ENCODE peak calls at places on chromosomes 2 and 18, in seven cellular contexts. U is HCT116, Z is K562, J is SK-N-SH, M is H1, E is HepG2, L is GM12878. Q is an unnamed sample.

GRCh38 chr18:36652503-36652902 is 176.3 kb downstream of the TPGS2 start:
- DNase-seq in E (no peak), U (no peak), L (no peak), J (no peak), Z (no peak), M (no peak), Q (no peak)

GRCh38 chr2:133442393-133442792 is 125.9 kb downstream of the NCKAP5 start:
- DNase-seq in L (no peak), Z (no peak), M (no peak), J (no peak), U (no peak), E (no peak), Q (no peak)

GRCh38 chr2:55168221-55169154 is 63.6 kb downstream of the CLHC1 start:
- DNase-seq in M (no peak), U (peak), L (no peak), Z (no peak), J (peak), E (peak), Q (no peak)

GRCh38 chr18:73945130-73945792 is 202.4 kb downstream of the FBXO15 start:
- DNase-seq in E (no peak), Z (no peak), M (no peak), J (no peak), U (no peak), L (no peak), Q (no peak)

GRCh38 chr2:241762321-241762932 is 14.2 kb upstream of the GAL3ST2 start:
- DNase-seq in L (no peak), U (no peak), Z (no peak), E (no peak), M (peak), J (peak), Q (peak)

GRCh38 chr18:35457140-35457704 is 40.5 kb downstream of the INO80C start:
- DNase-seq in L (no peak), J (no peak), Z (no peak), M (no peak), E (no peak), U (no peak), Q (no peak)

GRCh38 chr2:60741588-60741987 is 14.5 kb upstream of the PAPOLG start:
- DNase-seq in Z (no peak), J (no peak), M (no peak), E (no peak), L (no peak), U (no peak), Q (no peak)

GRCh38 chr2:119010336-119010735 is 68.3 kb downstream of the MARCO start:
- DNase-seq in M (no peak), J (no peak), E (no peak), L (no peak), U (no peak), Z (no peak), Q (no peak)

GRCh38 chr2:110860620-110861019 is 128.2 kb downstream of the ACOXL start:
- DNase-seq in J (no peak), E (no peak), M (no peak), L (no peak), U (no peak), Z (no peak), Q (no peak)

GRCh38 chr2:64262068-64262467 is 117.8 kb upstream of the PELI1 start:
- DNase-seq in Z (no peak), L (no peak), U (no peak), M (peak), E (peak), J (no peak), Q (no peak)

GRCh38 chr2:72142743-72143440 is 4.8 kb downstream of the CYP26B1 start:
- DNase-seq in M (no peak), L (no peak), J (peak), E (no peak), Z (no peak), U (no peak), Q (no peak)

GRCh38 chr18:48862678-48863270 is 88.0 kb downstream of the SMAD7 start:
- DNase-seq in U (no peak), L (no peak), E (no peak), Z (no peak), J (no peak), M (no peak), Q (no peak)

GRCh38 chr18:45106331-45106774 is 425.7 kb downstream of the SETBP1 start:
- DNase-seq in L (peak), Z (no peak), U (no peak), J (no peak), E (no peak), M (no peak), Q (no peak)

GRCh38 chr18:74804677-74805076 is 207.0 kb downstream of the ZNF407 start:
- DNase-seq in L (no peak), J (peak), U (no peak), M (no peak), Z (no peak), E (no peak), Q (no peak)

GRCh38 chr2:111705711-111706323 is 178.2 kb downstream of the ANAPC1 start:
- DNase-seq in L (peak), M (peak), Z (no peak), U (peak), E (peak), J (no peak), Q (no peak)

GRCh38 chr2:23658466-23658942 is 268.4 kb downstream of the ATAD2B start:
- DNase-seq in Z (no peak), L (no peak), J (no peak), U (no peak), E (peak), M (no peak), Q (no peak)

GRCh38 chr18:23719634-23720201 is 30.5 kb downstream of the LAMA3 start:
- DNase-seq in E (peak), U (peak), L (no peak), Z (peak), M (no peak), J (no peak), Q (peak)

GRCh38 chr2:58289029-58289428 is 47.9 kb upstream of the FANCL start:
- DNase-seq in E (no peak), U (no peak), M (no peak), J (no peak), Z (no peak), L (no peak), Q (no peak)

GRCh38 chr2:50649626-50650397 is 382.1 kb downstream of the NRXN1 start:
- DNase-seq in Z (no peak), M (no peak), J (no peak), U (no peak), E (no peak), L (no peak), Q (no peak)

GRCh38 chr2:173830169-173830568 is 135.0 kb downstream of the SP3 start:
- DNase-seq in Z (no peak), U (no peak), J (no peak), L (no peak), E (no peak), M (no peak), Q (no peak)

GRCh38 chr2:73700661-73701447 is 36.3 kb downstream of the TPRKB start:
- DNase-seq in M (no peak), U (no peak), J (no peak), Z (peak), E (no peak), L (no peak), Q (no peak)

GRCh38 chr2:12074126-12074883 is 327.9 kb downstream of the LPIN1 start:
- DNase-seq in U (no peak), Z (peak), L (peak), M (no peak), J (peak), E (no peak), Q (no peak)

GRCh38 chr18:76461692-76462325 is 33.2 kb downstream of the ZNF516 start:
- DNase-seq in J (no peak), U (no peak), L (no peak), Z (no peak), E (no peak), M (no peak), Q (no peak)

GRCh38 chr2:240436626-240437180 is 1.2 kb downstream of the GPC1 start:
- DNase-seq in L (no peak), Z (no peak), U (no peak), M (peak), J (no peak), E (no peak), Q (no peak)

GRCh38 chr2:69143726-69144360 is 130.9 kb downstream of the ANTXR1 start:
- DNase-seq in L (no peak), U (no peak), J (no peak), E (no peak), Z (no peak), M (no peak), Q (peak)

GRCh38 chr18:48216639-48217280 is 192.4 kb downstream of the ZBTB7C start:
- DNase-seq in U (no peak), Z (no peak), J (no peak), M (no peak), E (no peak), L (no peak), Q (no peak)

GRCh38 chr18:49464718-49465598 is 4.5 kb upstream of the DYM start:
- DNase-seq in J (no peak), L (no peak), E (no peak), Z (no peak), M (peak), U (no peak), Q (no peak)

GRCh38 chr2:238440331-238440730 is 13.6 kb downstream of the ASB1 start:
- DNase-seq in L (no peak), M (no peak), J (no peak), E (no peak), U (no peak), Z (no peak), Q (no peak)

GRCh38 chr2:135052997-135053474 is 944 bp downstream of the RAB3GAP1 start:
- DNase-seq in J (no peak), L (no peak), E (no peak), U (no peak), M (no peak), Z (no peak), Q (no peak)

GRCh38 chr2:20925265-20925889 is 102.5 kb upstream of the LDAH start:
- DNase-seq in U (no peak), L (no peak), J (no peak), Z (peak), E (no peak), M (peak), Q (peak)

GRCh38 chr2:64625352-64626145 is 28.2 kb downstream of the SERTAD2 start:
- DNase-seq in J (peak), E (no peak), U (no peak), L (no peak), M (peak), Z (no peak), Q (no peak)

GRCh38 chr2:160574472-160575140 is 81.0 kb upstream of the RBMS1 start:
- DNase-seq in U (no peak), J (no peak), L (no peak), M (no peak), E (no peak), Z (no peak), Q (no peak)

GRCh38 chr2:34102359-34102758 is 503.3 kb upstream of the FAM98A start:
- DNase-seq in E (no peak), L (no peak), U (no peak), Z (no peak), J (no peak), M (no peak), Q (no peak)

GRCh38 chr2:177828546-177828945 is 244.0 kb downstream of the PDE11A start:
- DNase-seq in M (no peak), Z (no peak), U (no peak), E (no peak), J (no peak), L (no peak), Q (no peak)

GRCh38 chr2:202406445-202406967 is 30.4 kb downstream of the BMPR2 start:
- DNase-seq in E (no peak), J (no peak), U (no peak), M (no peak), L (no peak), Z (no peak), Q (no peak)
- TF ChIP-seq JUND in E (no peak), J (no peak), U (no peak), M (no peak), L (no peak), Z (no peak), Q (no peak)

DNA sequence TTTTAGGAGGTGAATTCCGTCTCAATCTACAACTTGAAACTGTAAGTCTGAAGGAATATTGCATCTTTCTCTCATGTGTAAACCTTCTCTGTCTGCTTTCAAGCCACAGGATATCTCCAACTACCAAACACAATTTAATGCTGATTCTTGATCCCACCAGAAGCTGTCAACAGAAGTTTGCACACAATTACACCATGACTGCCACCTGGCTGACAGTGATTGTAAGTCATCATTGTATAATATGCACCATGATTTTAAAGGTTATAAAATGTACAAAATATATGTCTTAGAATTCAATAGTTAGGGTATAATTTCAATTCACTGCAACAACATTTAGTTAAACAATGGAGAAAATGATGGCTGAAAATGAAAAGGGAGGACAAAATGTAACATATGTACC is 18.4 kb downstream of the PREPL start:
- DNase-seq in L (no peak), J (peak), Z (no peak), U (no peak), M (no peak), E (peak), Q (no peak)
- TF ChIP-seq JUND in L (no peak), J (no peak), Z (no peak), U (no peak), M (no peak), E (no peak), Q (no peak)

DNA sequence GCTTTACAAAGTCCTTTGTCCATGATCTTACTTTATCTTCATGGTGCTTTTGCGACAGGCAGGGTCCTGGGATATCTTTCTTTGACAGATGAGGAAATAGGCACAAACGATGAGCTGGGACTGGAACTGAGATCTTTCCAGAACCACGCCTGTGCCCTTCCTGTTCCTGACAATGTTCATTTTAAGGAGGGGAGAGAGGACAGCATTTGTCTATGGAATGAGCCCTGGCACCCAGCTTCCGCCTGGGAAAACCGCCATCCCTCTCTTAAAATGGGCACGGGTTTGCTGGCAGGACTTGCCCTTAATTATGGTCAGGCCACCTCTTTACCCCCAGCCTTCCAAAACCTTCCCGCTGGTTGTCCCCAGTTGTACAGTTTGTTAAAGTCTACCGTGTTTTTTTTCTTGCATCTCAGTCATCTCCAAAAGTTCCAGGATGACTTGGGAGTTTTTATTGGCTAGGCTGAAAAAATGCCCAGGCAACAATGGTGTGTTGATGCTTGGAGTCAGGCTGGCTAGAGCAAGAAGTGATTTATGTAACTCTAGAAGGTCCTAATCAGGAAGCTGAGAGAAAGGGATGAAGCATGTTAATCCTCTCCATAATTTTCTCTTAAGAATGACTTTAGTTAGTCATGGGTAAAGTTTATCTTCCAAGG is 264.9 kb upstream of the EPAS1 start:
- DNase-seq in M (no peak), Z (no peak), U (no peak), J (no peak), E (no peak), L (no peak), Q (no peak)
- TF ChIP-seq JUND in M (no peak), Z (no peak), U (no peak), J (no peak), E (no peak), L (no peak), Q (no peak)

DNA sequence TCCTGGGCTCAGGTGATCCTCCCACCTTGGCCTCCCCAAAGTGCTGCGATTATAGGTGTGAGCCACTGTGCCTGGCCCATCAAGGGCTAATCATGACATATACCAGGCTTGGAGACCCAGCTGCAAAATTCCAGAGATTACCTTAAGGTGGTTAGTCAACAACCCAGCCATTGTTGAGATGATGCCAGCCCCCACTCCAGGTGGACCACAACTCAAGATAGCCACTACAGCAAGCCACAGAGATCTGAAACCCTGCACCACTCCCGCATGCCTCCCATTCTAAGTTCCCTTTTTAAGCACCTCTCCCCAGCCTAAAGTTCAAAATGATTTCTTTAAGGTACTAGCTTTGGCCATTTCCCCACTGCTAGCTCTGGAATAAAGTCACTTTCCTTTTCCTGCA is 4.6 kb upstream of the CLK1 start:
- DNase-seq in L (no peak), Z (no peak), J (no peak), U (no peak), E (no peak), M (no peak), Q (no peak)
- TF ChIP-seq JUND in L (no peak), Z (no peak), J (no peak), U (no peak), E (no peak), M (no peak), Q (no peak)

DNA sequence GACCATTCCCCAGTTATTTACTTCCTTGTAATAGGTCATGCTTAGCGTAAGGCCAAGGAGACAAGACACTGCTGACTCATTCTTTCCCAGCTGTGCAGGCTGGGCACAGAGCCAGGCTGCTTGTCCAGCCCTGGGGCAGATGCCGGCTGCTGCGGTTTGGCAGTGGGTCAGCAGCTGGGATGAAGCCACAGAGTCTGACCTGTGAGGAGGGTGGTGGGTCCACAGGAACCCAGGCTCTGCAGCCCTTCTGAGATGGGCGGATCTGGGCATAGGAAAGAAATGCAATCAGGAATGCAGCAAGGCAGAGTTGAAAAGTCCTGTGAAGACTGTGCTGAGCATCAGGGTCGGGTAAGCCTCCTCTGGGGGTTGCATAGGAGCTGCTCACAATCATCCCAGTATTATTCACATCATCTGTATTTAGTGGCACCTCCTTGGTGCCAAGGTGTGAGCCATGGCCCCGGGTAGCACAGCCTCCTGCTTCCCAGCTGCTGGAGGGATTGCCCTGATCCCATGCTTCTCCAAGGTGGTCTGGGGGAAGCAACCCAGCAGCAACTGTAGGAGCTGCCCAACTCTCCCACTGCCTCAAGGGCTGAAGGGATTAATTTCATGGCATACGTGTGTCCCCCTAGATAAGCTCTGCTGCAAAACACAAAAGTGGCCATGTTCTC is 139.0 kb downstream of the DDX1 start:
- DNase-seq in J (peak), U (peak), E (peak), L (peak), Z (peak), M (no peak), Q (no peak)
- TF ChIP-seq JUND in J (peak), U (peak), E (peak), L (no peak), Z (peak), M (no peak), Q (no peak)

DNA sequence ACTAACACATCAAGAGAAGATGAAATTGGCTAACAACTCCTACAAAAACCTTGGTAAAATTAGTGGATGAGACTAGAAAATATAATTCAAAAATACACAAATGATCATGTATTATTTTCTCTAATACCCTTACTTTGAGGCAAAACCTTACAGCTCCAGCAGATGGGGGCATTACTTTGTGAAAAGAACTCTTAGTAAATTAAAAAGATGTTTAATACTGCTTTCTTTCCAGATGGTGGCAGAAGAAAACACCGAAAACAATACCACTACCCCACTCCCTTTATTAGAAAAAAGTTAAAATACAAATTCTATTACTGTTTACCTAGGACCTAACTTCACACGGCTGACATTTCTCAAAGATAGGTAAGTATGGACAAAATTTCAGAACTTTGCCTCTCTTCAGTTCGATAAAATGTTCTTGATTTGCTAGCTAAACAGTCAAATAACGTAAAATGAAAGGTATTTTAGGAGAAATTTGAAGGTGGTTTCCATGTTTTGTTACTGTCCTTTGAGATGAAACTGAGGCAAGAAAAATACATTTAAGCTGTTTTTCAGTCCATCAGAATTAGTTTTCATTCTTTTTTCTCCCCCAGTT is 30.6 kb downstream of the ORC4 start:
- DNase-seq in E (peak), U (peak), M (no peak), J (peak), L (peak), Z (no peak), Q (peak)
- TF ChIP-seq JUND in E (no peak), U (no peak), M (no peak), J (no peak), L (no peak), Z (no peak), Q (no peak)

GRCh38 chr2:191566347-191566746 is 111.6 kb upstream of the NABP1 start:
- DNase-seq in M (peak), U (peak), E (peak), J (peak), L (no peak), Z (peak), Q (no peak)
- TF ChIP-seq JUND in M (no peak), U (no peak), E (no peak), J (no peak), L (no peak), Z (no peak), Q (no peak)

Q was measured in T47D.